ENCODE peak calls at places on chromosomes 11 and 22, in nine cellular contexts. I is heart right ventricle, S is lung, C is heart left ventricle, U is mammary epithelial cell, M is IMR-90, V is stomach, J is psoas muscle, L is adipocyte. H is an unnamed sample. For H3K27me3 and H3K36me3, the result is how much of the 10 kb centered on the place peaks cover.

GRCh38 chr11:132844956-132845355 is 687.3 kb downstream of the OPCML start:
- DNase-seq in I (no peak), S (no peak), C (no peak), U (peak), M (peak), V (no peak), J (no peak), L (peak), H (peak)

GRCh38 chr11:26348776-26349175 is 16.8 kb downstream of the ANO3 start:
- DNase-seq in I (no peak), S (no peak), C (no peak), U (peak), M (no peak), V (no peak), J (no peak), L (peak), H (no peak)

GRCh38 chr11:119808431-119809185 is 79.6 kb upstream of the NECTIN1 start:
- DNase-seq in I (no peak), S (no peak), C (no peak), U (no peak), M (no peak), V (no peak), J (no peak), L (no peak), H (no peak)

GRCh38 chr22:41047741-41048140 is 44.7 kb upstream of the EP300 start:
- DNase-seq in I (no peak), S (no peak), C (no peak), U (no peak), M (peak), V (no peak), J (no peak), L (peak), H (no peak)

GRCh38 chr11:122115520-122116343 is at the start of gene BLID:
- DNase-seq in I (no peak), S (peak), C (no peak), U (no peak), M (peak), V (peak), J (peak), L (peak), H (no peak)

GRCh38 chr22:19779011-19779421 is 18.4 kb downstream of the TBX1 start:
- DNase-seq in I (no peak), S (no peak), C (peak), U (no peak), M (no peak), V (no peak), J (peak), L (no peak), H (no peak)

GRCh38 chr11:116955949-116956348 is 118.5 kb upstream of the APOA1 start:
- DNase-seq in I (no peak), S (no peak), C (no peak), U (no peak), M (no peak), V (no peak), J (no peak), L (peak), H (no peak)

GRCh38 chr11:47468598-47469214 is 19.8 kb upstream of the RAPSN start:
- DNase-seq in I (no peak), S (no peak), C (no peak), U (no peak), M (peak), V (no peak), J (no peak), L (no peak), H (no peak)

GRCh38 chr11:123461164-123461563 is 31.1 kb downstream of the GRAMD1B start:
- DNase-seq in I (peak), S (no peak), C (peak), U (no peak), M (no peak), V (no peak), J (peak), L (no peak), H (peak)

GRCh38 chr11:131409307-131409706 is 38.9 kb downstream of the NTM start:
- DNase-seq in I (no peak), S (no peak), C (no peak), U (no peak), M (no peak), V (no peak), J (no peak), L (no peak), H (no peak)

GRCh38 chr11:80097146-80097545 is 656.3 kb upstream of the TENM4 start:
- DNase-seq in I (no peak), S (no peak), C (no peak), U (no peak), M (no peak), V (no peak), J (no peak), L (no peak), H (no peak)

GRCh38 chr22:39114157-39114511 is 17.1 kb downstream of the APOBEC3H start:
- DNase-seq in I (no peak), S (no peak), C (no peak), U (no peak), M (no peak), V (no peak), J (peak), L (no peak), H (no peak)

GRCh38 chr11:102400603-102401002 is 52.0 kb downstream of the TMEM123 start:
- DNase-seq in I (no peak), S (no peak), C (no peak), U (no peak), M (no peak), V (no peak), J (no peak), L (no peak), H (no peak)

DNA sequence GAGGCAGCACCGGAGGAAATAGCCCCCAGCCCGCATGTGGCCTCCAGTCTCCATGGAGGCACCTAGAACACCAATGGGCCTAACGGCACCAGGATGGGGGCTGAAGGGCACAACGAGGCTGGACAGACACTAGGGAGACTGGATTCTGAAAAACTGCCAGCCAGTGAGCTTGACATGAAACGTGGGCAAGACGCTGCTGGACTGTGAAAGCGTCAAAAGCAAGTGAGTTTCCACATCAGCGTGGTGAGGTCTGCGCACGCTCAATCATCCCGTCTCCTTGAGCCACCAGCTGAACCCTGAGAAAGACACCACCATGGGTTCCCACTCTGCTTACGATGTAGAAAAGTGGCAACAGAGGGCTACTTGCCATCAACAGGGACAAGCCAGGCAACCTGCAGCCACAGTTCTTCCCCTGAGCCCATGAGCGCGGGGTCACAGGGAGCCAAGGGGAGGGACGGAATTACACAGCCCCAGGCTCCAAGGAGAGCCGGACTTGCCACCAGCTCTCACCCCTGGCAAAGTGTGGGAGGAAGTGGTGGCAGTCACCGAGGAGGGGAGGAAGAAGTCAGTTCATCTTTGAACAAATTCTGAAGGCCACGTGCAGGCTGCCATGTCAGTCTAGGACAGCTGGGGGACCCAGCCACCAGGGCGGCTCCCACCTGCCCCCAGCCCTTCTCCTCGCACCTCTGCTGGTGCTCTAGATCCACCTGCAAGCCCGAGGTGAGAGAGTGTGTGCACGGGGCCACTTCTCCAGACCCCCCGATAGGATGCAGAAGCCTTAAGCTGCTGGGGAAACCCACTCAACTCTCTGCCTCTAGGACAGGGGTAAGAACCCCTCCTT is 131.1 kb downstream of the MPPED1 start:
- DNase-seq in I (no peak), S (no peak), C (no peak), U (no peak), M (no peak), V (no peak), J (no peak), L (no peak), H (no peak)
- H3K27me3 ChIP-seq in I (under half), S (under half), C (under half), U (under half), M (under half), V (under half), J (under half), L (under half), H (under half)

DNA sequence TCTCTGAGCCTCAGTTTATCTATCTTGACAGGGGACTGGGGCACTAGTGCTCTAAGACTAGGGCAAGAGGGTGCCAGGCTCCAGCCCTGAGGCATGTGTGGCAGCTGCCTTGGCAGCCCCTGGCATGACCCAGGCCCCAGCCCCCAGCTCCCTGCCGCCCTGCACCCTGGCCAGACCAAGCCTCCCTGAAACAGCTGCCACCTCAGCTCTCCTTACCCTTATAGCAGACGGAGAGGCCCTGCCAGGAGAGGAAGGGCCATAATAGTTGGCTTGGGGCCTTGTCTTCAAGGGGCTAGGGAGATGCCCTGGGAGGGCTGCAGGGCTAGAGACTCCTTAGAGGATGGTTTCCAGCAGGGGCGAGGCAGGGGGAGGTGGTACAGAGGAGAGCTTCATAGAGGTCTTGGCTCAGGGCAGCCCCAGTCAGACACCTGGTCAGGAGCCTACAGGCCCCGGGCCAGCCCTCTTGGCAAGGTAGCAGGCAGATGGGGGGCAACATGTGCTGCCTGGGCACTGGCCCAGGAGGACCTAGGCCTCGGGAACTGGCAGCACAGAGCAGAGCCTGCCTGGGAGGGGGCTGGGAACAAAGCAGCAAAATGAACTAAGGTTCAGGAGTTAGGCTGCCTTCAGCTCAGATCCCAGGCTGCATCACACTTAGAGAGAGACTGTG is 13.0 kb downstream of the SMTN start:
- DNase-seq in I (peak), S (no peak), C (no peak), U (no peak), M (no peak), V (peak), J (peak), L (no peak), H (no peak)
- H3K4me3 ChIP-seq in I (peak), S (no peak), C (peak), U (no peak), M (no peak), V (peak), J (peak), L (no peak), H (no peak)

GRCh38 chr22:26502688-26503561 is 9.3 kb downstream of the TFIP11 start:
- DNase-seq in I (peak), S (no peak), C (no peak), U (peak), M (peak), V (peak), J (peak), L (peak), H (no peak)

GRCh38 chr22:26503758-26504157 is 8.5 kb downstream of the TFIP11 start:
- DNase-seq in I (no peak), S (no peak), C (no peak), U (no peak), M (no peak), V (no peak), J (no peak), L (no peak), H (no peak)

GRCh38 chr22:26512149-26512793 is at the start of gene TFIP11:
- DNase-seq in I (peak), S (peak), C (peak), U (peak), M (peak), V (peak), J (peak), L (peak), H (peak)

GRCh38 chr22:26513852-26514251 is 1.6 kb upstream of the TFIP11 start:
- DNase-seq in I (no peak), S (no peak), C (no peak), U (no peak), M (no peak), V (no peak), J (no peak), L (no peak), H (no peak)

GRCh38 chr22:26508148-26508547 is 4.1 kb downstream of the TFIP11 start:
- DNase-seq in I (no peak), S (no peak), C (no peak), U (no peak), M (no peak), V (no peak), J (no peak), L (no peak), H (no peak)
- H3K36me3 ChIP-seq in I (half or more), S (under half), C (under half), U (under half), M (under half), V (half or more), J (under half), L (half or more), H (half or more)

GRCh38 chr22:37427711-37428635 is 694 bp upstream of the ELFN2 start:
- DNase-seq in I (no peak), S (no peak), C (no peak), U (no peak), M (no peak), V (no peak), J (no peak), L (no peak), H (no peak)
- H3K27me3 ChIP-seq in I (half or more), S (under half), C (half or more), U (under half), M (under half), V (half or more), J (under half), L (half or more), H (under half)

DNA sequence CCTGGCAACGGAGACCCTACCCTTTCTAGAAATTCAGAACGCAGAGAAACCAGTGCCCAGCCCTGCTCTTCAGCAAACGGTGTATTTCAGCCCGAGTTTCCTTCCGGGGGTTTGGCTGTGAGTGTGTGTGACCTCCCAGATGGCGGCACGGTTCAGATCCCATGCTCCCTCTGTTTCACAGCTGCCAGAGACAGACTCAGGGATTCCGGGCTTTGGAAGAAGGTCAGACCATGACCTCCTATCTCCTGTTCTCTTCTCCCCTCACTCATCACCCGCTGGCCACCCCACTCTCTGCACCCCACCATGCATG is 256.3 kb upstream of the CADM1 start:
- DNase-seq in I (no peak), S (no peak), C (no peak), U (no peak), M (no peak), V (no peak), J (no peak), L (no peak), H (no peak)
- H3K4me3 ChIP-seq in I (peak), S (no peak), C (peak), U (peak), M (peak), V (peak), J (peak), L (no peak), H (peak)